ENCODE peak calls at places on chromosomes 5 and 9, in nine cellular contexts. N is NCI-H1417; B is COR-L47; T is posterior cingulate gyrus; Y is aorta; Q is stimulated activated CD8-positive, alpha-beta memory T cell treated with anti-CD3 and anti-CD28 coated beads, Interleukin-7, amount 100 ng/mL, for 24 hours; V is activated T-helper 1 cell treated with anti-CD3 and anti-CD28 coated beads, Interleukin-2, amount 50 U/mL, for 16 hours; M is T follicular helper cell; I is GM18507. H is an unnamed sample.

GRCh38 chr5:154459015-154459414 is 13.2 kb downstream of the SAP30L start:
- DNase-seq in N (no peak), B (no peak), T (no peak), Y (no peak), Q (no peak), V (no peak), M (no peak), I (no peak), H (no peak)

GRCh38 chr9:20225841-20226240 is 396.5 kb downstream of the MLLT3 start:
- DNase-seq in N (no peak), B (no peak), T (no peak), Y (no peak), Q (no peak), V (no peak), M (no peak), I (no peak), H (no peak)

GRCh38 chr5:140262839-140263238 is 40.1 kb downstream of the PFDN1 start:
- DNase-seq in N (no peak), B (peak), T (no peak), Y (no peak), Q (no peak), V (no peak), M (no peak), I (no peak), H (no peak)

GRCh38 chr9:134633362-134634142 is 8.1 kb upstream of the COL5A1 start:
- DNase-seq in N (no peak), B (no peak), T (peak), Y (peak), Q (no peak), V (no peak), M (no peak), I (no peak), H (no peak)

GRCh38 chr5:12294151-12294550 is 389.9 kb upstream of the CTNND2 start:
- DNase-seq in N (no peak), B (no peak), T (no peak), Y (no peak), Q (no peak), V (no peak), M (no peak), I (no peak), H (no peak)

GRCh38 chr5:108637110-108637509 is 110.6 kb upstream of the FER start:
- DNase-seq in N (no peak), B (no peak), T (no peak), Y (no peak), Q (no peak), V (no peak), M (no peak), I (no peak), H (no peak)

GRCh38 chr5:4855889-4856288 is 284.2 kb upstream of the ADAMTS16 start:
- DNase-seq in N (no peak), B (no peak), T (no peak), Y (no peak), Q (no peak), V (no peak), M (no peak), I (no peak), H (no peak)

GRCh38 chr5:15459200-15459599 is 40.8 kb upstream of the FBXL7 start:
- DNase-seq in N (no peak), B (no peak), T (no peak), Y (no peak), Q (no peak), V (no peak), M (no peak), I (no peak), H (no peak)

GRCh38 chr5:158013939-158014338 is 155.0 kb upstream of the CLINT1 start:
- DNase-seq in N (peak), B (no peak), T (no peak), Y (no peak), Q (no peak), V (no peak), M (no peak), I (no peak), H (peak)

GRCh38 chr9:10876333-10876732 is 263.5 kb upstream of the PTPRD start:
- DNase-seq in N (no peak), B (no peak), T (no peak), Y (no peak), Q (no peak), V (no peak), M (no peak), I (no peak), H (no peak)

GRCh38 chr9:14309403-14309802 is 4.5 kb downstream of the NFIB start:
- DNase-seq in N (no peak), B (no peak), T (no peak), Y (no peak), Q (no peak), V (no peak), M (no peak), I (no peak), H (no peak)

H was measured in Peyer's patch.